ENCODE peak calls at places on chromosomes 1 and 21, in five cellular contexts. I, K, U, M and Z are unnamed samples.

GRCh38 chr1:21264913-21265312 is 25.4 kb downstream of the ECE1 start:
- DNase-seq in I (no peak), K (no peak), U (no peak), M (no peak), Z (no peak)

GRCh38 chr1:67948155-67949075 is 102.0 kb downstream of the DIRAS3 start:
- DNase-seq in I (no peak), K (no peak), U (no peak), M (peak), Z (no peak)

GRCh38 chr1:243926803-243927245 is 76.8 kb upstream of the AKT3 start:
- DNase-seq in I (no peak), K (no peak), U (no peak), M (peak), Z (no peak)

GRCh38 chr1:220028496-220028895 is 17.8 kb downstream of the EPRS1 start:
- DNase-seq in I (no peak), K (no peak), U (no peak), M (no peak), Z (no peak)

GRCh38 chr1:219801433-219801832 is 126.9 kb downstream of the SLC30A10 start:
- DNase-seq in I (no peak), K (no peak), U (no peak), M (no peak), Z (no peak)

GRCh38 chr1:241627453-241628329 is 12.5 kb downstream of the CHML start:
- DNase-seq in I (peak), K (peak), U (no peak), M (peak), Z (peak)

GRCh38 chr1:11134352-11135266 is 34.9 kb upstream of the EXOSC10 start:
- DNase-seq in I (no peak), K (no peak), U (no peak), M (no peak), Z (no peak)

GRCh38 chr1:225962440-225962975 is 21.5 kb upstream of the LEFTY2 start:
- DNase-seq in I (peak), K (peak), U (peak), M (no peak), Z (peak)

GRCh38 chr1:16047791-16048475 is 4.4 kb downstream of the CLCNKB start:
- DNase-seq in I (no peak), K (no peak), U (no peak), M (no peak), Z (no peak)

GRCh38 chr1:230312676-230313075 is 113.5 kb downstream of the PGBD5 start:
- DNase-seq in I (no peak), K (no peak), U (no peak), M (no peak), Z (peak)

GRCh38 chr1:87093286-87093685 is 178.9 kb downstream of the HS2ST1 start:
- DNase-seq in I (no peak), K (no peak), U (no peak), M (no peak), Z (no peak)

GRCh38 chr21:26177187-26177586 is 6.6 kb upstream of the APP start:
- DNase-seq in I (no peak), K (no peak), U (no peak), M (no peak), Z (no peak)

GRCh38 chr1:247444571-247444970 is 13.3 kb downstream of the OR2B11 start:
- DNase-seq in I (no peak), K (no peak), U (no peak), M (no peak), Z (no peak)

GRCh38 chr1:29688477-29689365 is 452.4 kb downstream of the PTPRU start:
- DNase-seq in I (peak), K (peak), U (no peak), M (no peak), Z (no peak)

GRCh38 chr1:13764533-13764932 is 64.5 kb downstream of the PRDM2 start:
- DNase-seq in I (no peak), K (no peak), U (no peak), M (no peak), Z (no peak)

GRCh38 chr1:111553199-111553598 is 49.8 kb upstream of the ADORA3 start:
- DNase-seq in I (no peak), K (no peak), U (no peak), M (no peak), Z (no peak)

GRCh38 chr1:56411021-56411420 is 168.3 kb downstream of the PLPP3 start:
- DNase-seq in I (no peak), K (no peak), U (no peak), M (no peak), Z (no peak)

GRCh38 chr1:38418195-38419030 is 371.8 kb upstream of the POU3F1 start:
- DNase-seq in I (no peak), K (no peak), U (no peak), M (no peak), Z (no peak)

GRCh38 chr1:61318319-61319125 is 236.2 kb downstream of the NFIA start:
- DNase-seq in I (no peak), K (peak), U (no peak), M (no peak), Z (no peak)

GRCh38 chr1:7258622-7259135 is 473.4 kb downstream of the CAMTA1 start:
- DNase-seq in I (no peak), K (no peak), U (no peak), M (no peak), Z (no peak)

GRCh38 chr1:25905680-25906643 is at the start of gene STMN1:
- DNase-seq in I (peak), K (peak), U (peak), M (no peak), Z (peak)

GRCh38 chr1:214568328-214568727 is 16.9 kb upstream of the PTPN14 start:
- DNase-seq in I (no peak), K (peak), U (no peak), M (no peak), Z (no peak)

GRCh38 chr1:145846191-145846590 is 761 bp downstream of the NUDT17 start:
- DNase-seq in I (peak), K (no peak), U (no peak), M (no peak), Z (peak)

GRCh38 chr1:76562292-76562691 is 305.0 kb upstream of the ST6GALNAC5 start:
- DNase-seq in I (no peak), K (no peak), U (no peak), M (no peak), Z (no peak)